ENCODE peak calls at places on chromosomes 12 and 14, in four cellular contexts. V, N, R and O are unnamed samples.

GRCh38 chr12:30969006-30969405 is 42.5 kb downstream of the TSPAN11 start:
- DNase-seq in V (no peak), R (no peak), N (no peak), O (no peak)

GRCh38 chr14:73740921-73741326 is 26.7 kb upstream of the PNMA1 start:
- DNase-seq in V (peak; percentile 70), N (peak; percentile 90), R (no peak), O (peak; percentile 84)

GRCh38 chr14:104442107-104442551 is 137.4 kb upstream of the C14orf180 start:
- DNase-seq in R (no peak), V (no peak), N (no peak), O (no peak)

GRCh38 chr12:90301095-90301494 is 592.5 kb upstream of the ATP2B1 start:
- DNase-seq in R (no peak), N (no peak), V (no peak), O (no peak)

GRCh38 chr14:59229653-59230406 is 41.4 kb downstream of the DAAM1 start:
- DNase-seq in V (no peak), N (no peak), R (peak; percentile 16), O (no peak)

GRCh38 chr12:108352591-108352990 is 13.5 kb upstream of the CMKLR1 start:
- DNase-seq in N (no peak), V (no peak), R (no peak), O (no peak)

GRCh38 chr14:69360438-69361108 is 37.5 kb downstream of the ERH start:
- DNase-seq in R (peak; percentile 53), V (no peak), N (no peak), O (no peak)

GRCh38 chr14:29710015-29710414 is 217.6 kb downstream of the PRKD1 start:
- DNase-seq in R (no peak), N (peak; percentile 2), V (peak; percentile 29), O (peak; percentile 7)

GRCh38 chr12:103495783-103496456 is at the start of gene C12orf42:
- DNase-seq in V (peak; percentile 41), R (peak; percentile 63), N (peak; percentile 32), O (peak; percentile 5)

GRCh38 chr12:123150273-123150803 is 552 bp downstream of the PITPNM2 start:
- DNase-seq in N (no peak), R (no peak), V (no peak), O (no peak)

GRCh38 chr12:69330475-69331473 is 17.4 kb upstream of the LYZ start:
- DNase-seq in R (peak; percentile 66), V (no peak), N (peak; percentile 49), O (peak; percentile 7)

GRCh38 chr12:59595557-59596231 is at the start of gene SLC16A7:
- DNase-seq in N (peak; percentile 91), R (peak; percentile 94), V (peak; percentile 86), O (peak; percentile 80)

GRCh38 chr14:44163946-44164345 is 343.1 kb downstream of the FSCB start:
- DNase-seq in R (no peak), V (no peak), N (no peak), O (peak; percentile 3)

GRCh38 chr14:41739203-41739602 is 132.5 kb downstream of the LRFN5 start:
- DNase-seq in N (no peak), R (no peak), V (no peak), O (no peak)

GRCh38 chr12:40336573-40337199 is 111.9 kb downstream of the LRRK2 start:
- DNase-seq in R (peak; percentile 10), V (peak; percentile 27), N (peak; percentile 1), O (peak; percentile 12)

GRCh38 chr14:95577875-95578274 is 43.0 kb downstream of the GLRX5 start:
- DNase-seq in R (no peak), N (no peak), V (no peak), O (no peak)

GRCh38 chr12:114626-115211 is 48.2 kb downstream of the IQSEC3 start:
- DNase-seq in R (no peak), N (no peak), V (no peak), O (no peak)

GRCh38 chr14:94805726-94806288 is 35.9 kb upstream of the GSC start:
- DNase-seq in R (no peak), N (no peak), V (peak; percentile 5), O (no peak)

GRCh38 chr14:43005807-43006206 is 1399.1 kb downstream of the LRFN5 start:
- DNase-seq in N (no peak), V (peak; percentile 23), R (no peak), O (peak; percentile 5)

GRCh38 chr12:4975574-4975973 is 65.9 kb downstream of the KCNA1 start:
- DNase-seq in N (no peak), R (no peak), V (peak; percentile 7), O (no peak)

GRCh38 chr12:4069046-4070010 is 196.1 kb upstream of the PARP11 start:
- DNase-seq in N (no peak), V (peak; percentile 2), R (peak; percentile 41), O (peak; percentile 10)

GRCh38 chr14:36818794-36819384 is 157.2 kb downstream of the PAX9 start:
- DNase-seq in V (no peak), N (no peak), R (no peak), O (no peak)

GRCh38 chr14:69715725-69716482 is 51.0 kb upstream of the SRSF5 start:
- DNase-seq in N (peak; percentile 21), R (no peak), V (peak; percentile 77), O (peak; percentile 77)

GRCh38 chr12:109120557-109120956 is 4.2 kb downstream of the ACACB start:
- DNase-seq in N (no peak), V (no peak), R (no peak), O (no peak)

GRCh38 chr12:108930756-108931155 is 50.9 kb downstream of the DAO start:
- DNase-seq in V (no peak), N (no peak), R (no peak), O (no peak)

GRCh38 chr14:20857207-20857606 is 34.0 kb upstream of the RNASE3 start:
- DNase-seq in V (no peak), N (no peak), R (no peak), O (no peak)

GRCh38 chr14:20857630-20858261 is 33.4 kb upstream of the RNASE3 start:
- DNase-seq in V (peak; percentile 45), R (peak; percentile 71), N (peak; percentile 79), O (peak; percentile 58)

GRCh38 chr14:20855652-20856291 is 35.4 kb upstream of the RNASE3 start:
- DNase-seq in V (peak; percentile 70), N (peak; percentile 62), R (peak; percentile 79), O (peak; percentile 53)
- TF ChIP-seq CTCF in V (peak; percentile 67), N (peak; percentile 54), R (peak; percentile 64), O (peak; percentile 61)

GRCh38 chr14:90815817-90816662 is at the start of gene TTC7B:
- DNase-seq in V (no peak), N (peak; percentile 71), R (peak; percentile 36), O (no peak)
- TF ChIP-seq CTCF in V (no peak), N (no peak), R (peak; percentile 50), O (no peak)

GRCh38 chr12:54285150-54286041 is 4.9 kb downstream of the HNRNPA1 start:
- DNase-seq in V (no peak), N (no peak), R (no peak), O (no peak)
- TF ChIP-seq CTCF in V (peak; percentile 38), N (no peak), R (peak; percentile 16), O (peak; percentile 47)

DNA sequence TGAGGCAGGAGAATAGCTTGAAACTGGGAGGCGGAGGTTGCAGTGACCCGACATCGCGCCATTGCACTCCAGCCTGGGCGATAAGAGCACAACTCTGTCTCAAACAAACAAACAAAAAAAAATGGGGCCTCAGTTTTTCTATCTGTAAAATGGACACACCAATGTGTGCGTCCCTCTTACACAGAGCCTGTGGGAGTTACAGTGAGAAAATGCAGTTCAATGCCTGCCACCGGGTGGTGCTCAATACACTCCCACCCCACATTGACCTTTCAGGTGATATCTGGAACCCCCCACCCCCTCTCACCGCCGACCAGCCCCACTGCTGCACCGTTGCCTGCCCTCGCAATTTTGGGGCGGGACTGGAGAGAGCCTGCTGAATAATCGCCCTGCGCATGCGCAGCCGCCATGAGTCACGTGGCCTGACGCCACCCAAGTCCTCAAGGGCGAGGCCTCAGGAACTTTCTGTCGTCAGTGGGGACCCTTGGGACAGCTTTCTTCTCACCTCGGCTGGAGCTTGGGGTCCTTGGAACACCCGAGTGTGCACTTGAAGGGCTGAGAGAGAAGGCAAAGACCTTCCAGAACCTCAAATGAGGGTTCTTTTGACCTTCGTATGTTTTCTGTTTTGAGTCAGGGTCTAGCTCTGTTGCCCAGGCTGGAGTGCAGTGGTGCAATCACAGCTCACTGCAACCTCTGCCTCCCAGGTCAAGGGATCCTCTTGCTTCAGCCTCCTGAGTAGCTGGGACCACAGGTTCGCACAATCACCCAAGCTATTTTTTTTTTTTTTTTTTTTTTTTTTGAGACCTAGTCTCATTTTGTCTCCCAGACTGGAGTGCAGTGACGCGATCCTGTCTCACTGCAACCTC is 14.6 kb upstream of the CABP1 start:
- DNase-seq in V (no peak), N (no peak), R (peak; percentile 23), O (no peak)
- TF ChIP-seq CTCF in V (peak; percentile 11), N (no peak), R (peak; percentile 20), O (peak; percentile 6)

GRCh38 chr12:96400631-96401060 is 407 bp upstream of the CDK17 start:
- DNase-seq in N (no peak), R (no peak), V (peak; percentile 44), O (peak; percentile 59)

GRCh38 chr12:96401061-96401871 is 1.0 kb upstream of the CDK17 start:
- DNase-seq in V (peak; percentile 89), R (peak; percentile 83), N (peak; percentile 9), O (peak; percentile 95)

GRCh38 chr12:96399081-96399918 is 939 bp downstream of the CDK17 start:
- DNase-seq in V (peak; percentile 75), R (peak; percentile 84), N (peak; percentile 69), O (peak; percentile 79)

GRCh38 chr12:96398422-96399080 is 1.7 kb downstream of the CDK17 start:
- DNase-seq in V (peak; percentile 49), R (peak; percentile 31), N (no peak), O (peak; percentile 37)

GRCh38 chr12:96399919-96400630 is at the start of gene CDK17:
- DNase-seq in V (peak; percentile 80), N (peak; percentile 88), R (peak; percentile 92), O (peak; percentile 90)
- TF ChIP-seq CTCF in V (no peak), N (peak; percentile 15), R (peak; percentile 54), O (peak; percentile 38)